ENCODE peak calls at places on chromosomes 2 and 18, in five cellular contexts. H is psoas muscle, T is mucosa of gallbladder, K is skeletal muscle cell, V is tibial nerve. F is an unnamed sample.

GRCh38 chr2:124607679-124608078 is 582.6 kb downstream of the CNTNAP5 start:
- DNase-seq in K (no peak), V (no peak), H (no peak), T (peak), F (no peak)

GRCh38 chr2:231854616-231855125 is 68.4 kb downstream of the COPS7B start:
- DNase-seq in V (no peak), K (no peak), T (no peak), H (no peak), F (no peak)

GRCh38 chr18:74577019-74577418 is 20.7 kb upstream of the ZNF407 start:
- DNase-seq in K (no peak), H (no peak), V (no peak), T (no peak), F (no peak)

GRCh38 chr2:36355157-36355889 is at the start of gene CRIM1:
- DNase-seq in T (peak), H (peak), K (peak), V (peak), F (peak)

GRCh38 chr2:240881913-240882312 is 13.3 kb downstream of the AGXT start:
- DNase-seq in T (no peak), H (no peak), V (no peak), K (peak), F (no peak)

GRCh38 chr2:23524261-23524706 is 139.3 kb downstream of the KLHL29 start:
- DNase-seq in H (peak), T (no peak), K (no peak), V (no peak), F (no peak)

GRCh38 chr2:64857581-64858471 is 131.4 kb upstream of the SLC1A4 start:
- DNase-seq in V (peak), H (peak), K (peak), T (no peak), F (peak)

GRCh38 chr18:51193621-51194287 is 3.7 kb downstream of the MEX3C start:
- DNase-seq in H (no peak), V (no peak), T (no peak), K (no peak), F (no peak)

GRCh38 chr2:36361396-36361795 is 5.8 kb downstream of the CRIM1 start:
- DNase-seq in T (no peak), K (no peak), H (no peak), V (no peak), F (no peak)

GRCh38 chr2:26693287-26693849 is 846 bp downstream of the KCNK3 start:
- DNase-seq in K (no peak), H (no peak), V (no peak), T (no peak), F (peak)

GRCh38 chr2:224058048-224058775 is 19.1 kb upstream of the SERPINE2 start:
- DNase-seq in V (no peak), K (no peak), H (no peak), T (no peak), F (no peak)

GRCh38 chr2:162041465-162041864 is 32.5 kb downstream of the DPP4 start:
- DNase-seq in V (no peak), T (no peak), H (no peak), K (no peak), F (no peak)

GRCh38 chr2:175366814-175367213 is 185.3 kb upstream of the ATP5MC3 start:
- DNase-seq in K (peak), V (peak), H (no peak), T (peak), F (no peak)

GRCh38 chr18:55503167-55503820 is 84.7 kb downstream of the TCF4 start:
- DNase-seq in T (no peak), V (no peak), H (no peak), K (no peak), F (no peak)

GRCh38 chr2:224027070-224027469 is 12.0 kb downstream of the SERPINE2 start:
- DNase-seq in K (no peak), H (no peak), T (no peak), V (no peak), F (no peak)

GRCh38 chr2:27566628-27567027 is 16.2 kb upstream of the ZNF512 start:
- DNase-seq in V (no peak), T (no peak), H (no peak), K (peak), F (no peak)

GRCh38 chr2:108182489-108182888 is 57.3 kb upstream of the SULT1C3 start:
- DNase-seq in V (no peak), K (no peak), H (no peak), T (no peak), F (no peak)

GRCh38 chr2:99559075-99559662 is 69.4 kb upstream of the REV1 start:
- DNase-seq in K (peak), H (peak), V (peak), T (peak), F (peak)

GRCh38 chr2:202014328-202015034 is 19.2 kb upstream of the FZD7 start:
- DNase-seq in V (no peak), K (no peak), H (no peak), T (no peak), F (no peak)

GRCh38 chr2:88673363-88673762 is 18.1 kb upstream of the RPIA start:
- DNase-seq in T (no peak), H (no peak), K (no peak), V (no peak), F (no peak)

GRCh38 chr2:12728221-12728777 is 11.6 kb downstream of the TRIB2 start:
- DNase-seq in K (no peak), T (no peak), V (no peak), H (no peak), F (no peak)

GRCh38 chr2:120246546-120247300 is 5.9 kb upstream of the RALB start:
- DNase-seq in T (no peak), K (no peak), H (no peak), V (no peak), F (no peak)

GRCh38 chr2:74328573-74328972 is 14.6 kb downstream of the SLC4A5 start:
- DNase-seq in T (no peak), H (no peak), K (no peak), V (no peak), F (no peak)

GRCh38 chr2:200092235-200092634 is 136.9 kb downstream of the MAIP1 start:
- DNase-seq in T (peak), K (no peak), V (no peak), H (no peak), F (no peak)

GRCh38 chr2:220789961-220790360 is 782.1 kb downstream of the EPHA4 start:
- DNase-seq in K (peak), H (no peak), T (no peak), V (no peak), F (no peak)

GRCh38 chr18:48791636-48792105 is 159.1 kb downstream of the SMAD7 start:
- DNase-seq in V (no peak), H (no peak), K (no peak), T (no peak), F (no peak)

GRCh38 chr2:157691131-157691530 is 62.5 kb upstream of the ACVR1C start:
- DNase-seq in K (no peak), V (no peak), T (no peak), H (no peak), F (no peak)

GRCh38 chr2:124254621-124255020 is 229.5 kb downstream of the CNTNAP5 start:
- DNase-seq in K (peak), V (no peak), H (no peak), T (no peak), F (no peak)

GRCh38 chr18:52009958-52010357 is 330.0 kb upstream of the DCC start:
- DNase-seq in H (no peak), K (no peak), V (no peak), T (no peak), F (no peak)

GRCh38 chr18:23871410-23871809 is 143.1 kb upstream of the TTC39C start:
- DNase-seq in H (no peak), T (no peak), K (no peak), V (no peak), F (no peak)

GRCh38 chr2:101828267-101829017 is 130.9 kb downstream of the MAP4K4 start:
- DNase-seq in T (no peak), V (no peak), K (no peak), H (no peak), F (no peak)

GRCh38 chr18:68960355-68960754 is 162.5 kb downstream of the CCDC102B start:
- DNase-seq in H (no peak), T (no peak), K (peak), V (no peak), F (peak)

GRCh38 chr2:162092656-162093556 is 18.9 kb upstream of the DPP4 start:
- DNase-seq in T (no peak), V (no peak), H (peak), K (peak), F (no peak)

F was measured in right cardiac atrium.